ENCODE peak calls at places on chromosomes 6 and 20, in nine cellular contexts. Y is CD8-positive, alpha-beta T cell; K is skeletal muscle cell; A is AG10803; M is choroid plexus epithelial cell; F is esophagus squamous epithelium; S is fibroblast of lung; W is GM23338; V is CD8-positive, alpha-beta memory T cell. O is an unnamed sample.
A peak's percentile ranks its signal among the peaks of the same experiment; 100 is the strongest.

GRCh38 chr6:26205625-26206574 is 118.7 kb downstream of the HFE start:
- DNase-seq in Y (no peak), K (no peak), A (peak; percentile 87), M (peak; percentile 84), F (no peak), S (peak; percentile 94), W (peak; percentile 70), V (no peak), O (peak; percentile 89)

GRCh38 chr20:6026051-6026450 is 27.8 kb downstream of the LRRN4 start:
- DNase-seq in Y (no peak), K (no peak), A (peak; percentile 46), M (peak; percentile 77), F (no peak), S (peak; percentile 50), W (no peak), V (no peak), O (no peak)

GRCh38 chr6:4253604-4254211 is 118.3 kb upstream of the ECI2 start:
- DNase-seq in Y (no peak), K (peak; percentile 51), A (peak; percentile 71), M (peak; percentile 88), F (no peak), S (peak; percentile 65), W (no peak), V (no peak), O (peak; percentile 81)

GRCh38 chr20:22582960-22583772 is 1.2 kb downstream of the FOXA2 start:
- DNase-seq in Y (no peak), K (no peak), A (no peak), M (no peak), F (no peak), S (no peak), W (peak; percentile 49), V (no peak), O (no peak)

GRCh38 chr20:8255945-8256632 is 124.0 kb downstream of the PLCB1 start:
- DNase-seq in Y (no peak), K (no peak), A (no peak), M (no peak), F (no peak), S (peak; percentile 8), W (no peak), V (no peak), O (no peak)

GRCh38 chr20:34716921-34717229 is 12.7 kb downstream of the TP53INP2 start:
- DNase-seq in Y (no peak), K (no peak), A (no peak), M (no peak), F (no peak), S (no peak), W (no peak), V (no peak), O (no peak)

GRCh38 chr20:3446779-3447178 is 24.0 kb upstream of the ATRN start:
- DNase-seq in Y (no peak), K (no peak), A (no peak), M (no peak), F (no peak), S (no peak), W (peak; percentile 17), V (no peak), O (no peak)

GRCh38 chr20:46312075-46312944 is 4.0 kb upstream of the CDH22 start:
- DNase-seq in Y (no peak), K (no peak), A (no peak), M (no peak), F (no peak), S (no peak), W (peak; percentile 84), V (no peak), O (no peak)

GRCh38 chr20:60254901-60255411 is 296.7 kb downstream of the CDH26 start:
- DNase-seq in Y (no peak), K (no peak), A (peak; percentile 65), M (peak; percentile 5), F (no peak), S (peak; percentile 64), W (no peak), V (no peak), O (peak; percentile 21)

GRCh38 chr6:136627191-136627590 is 77.0 kb upstream of the MAP7 start:
- DNase-seq in Y (no peak), K (no peak), A (no peak), M (no peak), F (no peak), S (no peak), W (no peak), V (no peak), O (no peak)

GRCh38 chr6:57040011-57040410 is 6.5 kb upstream of the KIAA1586 start:
- DNase-seq in Y (no peak), K (no peak), A (no peak), M (peak; percentile 11), F (no peak), S (no peak), W (peak; percentile 63), V (no peak), O (no peak)

GRCh38 chr6:107272246-107272645 is 156.9 kb upstream of the BEND3 start:
- DNase-seq in Y (no peak), K (no peak), A (no peak), M (no peak), F (no peak), S (no peak), W (no peak), V (no peak), O (no peak)

GRCh38 chr20:6490849-6491248 is 276.6 kb upstream of the BMP2 start:
- DNase-seq in Y (no peak), K (no peak), A (no peak), M (no peak), F (no peak), S (no peak), W (no peak), V (no peak), O (no peak)

GRCh38 chr6:135212020-135212806 is 31.1 kb downstream of the MYB start:
- DNase-seq in Y (no peak), K (peak; percentile 28), A (peak; percentile 59), M (peak; percentile 14), F (no peak), S (peak; percentile 51), W (no peak), V (no peak), O (peak; percentile 26)

GRCh38 chr6:30926644-30927043 is 5.3 kb downstream of the SFTA2 start:
- DNase-seq in Y (no peak), K (no peak), A (no peak), M (peak; percentile 63), F (no peak), S (peak; percentile 58), W (no peak), V (no peak), O (peak; percentile 40)

GRCh38 chr6:50361641-50362331 is 312.1 kb upstream of the DEFB112 start:
- DNase-seq in Y (no peak), K (no peak), A (peak; percentile 4), M (no peak), F (no peak), S (no peak), W (peak; percentile 11), V (no peak), O (no peak)

DNA sequence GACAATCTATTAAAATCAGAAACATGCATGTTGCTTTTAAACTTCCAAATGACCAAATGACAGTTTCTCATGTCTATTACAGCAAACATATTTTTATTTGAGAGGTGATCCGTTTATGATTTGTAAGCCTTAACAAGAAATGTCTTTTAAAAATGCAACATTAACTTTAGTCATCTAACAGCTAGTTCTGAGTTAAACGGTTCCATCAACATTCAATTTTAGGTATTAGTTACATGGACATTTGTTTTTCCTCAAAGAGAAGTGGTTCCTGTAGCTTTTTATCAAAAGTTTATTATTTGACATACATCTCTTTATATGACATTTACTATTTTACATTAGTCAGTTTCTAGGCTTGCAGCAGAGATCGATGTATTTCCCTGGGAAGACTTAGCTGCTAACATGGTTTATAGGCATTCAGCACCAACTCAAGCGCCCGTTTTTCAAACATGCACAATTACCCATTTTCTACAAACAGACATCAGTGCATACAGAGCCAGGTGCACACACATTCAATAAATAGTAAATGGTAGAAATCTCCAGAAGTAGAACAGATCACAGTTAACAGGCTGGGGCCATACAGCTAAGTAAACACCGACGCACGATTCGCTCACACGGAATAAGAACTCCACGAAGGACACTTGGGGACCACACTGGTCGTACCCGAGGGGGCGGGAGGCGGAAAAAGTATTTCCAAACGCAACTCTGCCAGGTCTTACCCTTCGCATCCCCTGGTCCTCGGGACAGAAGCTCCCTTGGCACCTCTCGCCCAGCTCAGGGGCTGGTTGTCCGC is 865 bp downstream of the CNR1 start:
- DNase-seq in Y (no peak), K (no peak), A (no peak), M (peak; percentile 21), F (no peak), S (no peak), W (no peak), V (no peak), O (no peak)
- H3K4me3 ChIP-seq in Y (no peak overlapping the region), K (peak overlapping the region; percentile 54), A (peak overlapping the region; percentile 33), M (peak overlapping the region; percentile 58), F (peak overlapping the region; percentile 53), S (no peak overlapping the region), W (peak overlapping the region; percentile 84), V (no peak overlapping the region), O (peak overlapping the region; percentile 43)

GRCh38 chr6:35723587-35723986 is 13.2 kb upstream of the ARMC12 start:
- DNase-seq in Y (no peak), K (no peak), A (no peak), M (no peak), F (no peak), S (no peak), W (no peak), V (no peak), O (no peak)
- H3K4me3 ChIP-seq in Y (no peak overlapping the region), K (no peak overlapping the region), A (no peak overlapping the region), M (no peak overlapping the region), F (no peak overlapping the region), S (no peak overlapping the region), W (no peak overlapping the region), V (no peak overlapping the region), O (no peak overlapping the region)

GRCh38 chr20:49285233-49285668 is 7.4 kb upstream of the ZNFX1 start:
- DNase-seq in Y (no peak), K (no peak), A (no peak), M (no peak), F (no peak), S (no peak), W (no peak), V (no peak), O (no peak)

GRCh38 chr20:49284818-49285217 is 7.0 kb upstream of the ZNFX1 start:
- DNase-seq in Y (no peak), K (no peak), A (no peak), M (no peak), F (no peak), S (no peak), W (no peak), V (no peak), O (no peak)

GRCh38 chr20:49283176-49283702 is 5.4 kb upstream of the ZNFX1 start:
- DNase-seq in Y (no peak), K (no peak), A (no peak), M (no peak), F (no peak), S (no peak), W (no peak), V (no peak), O (no peak)

GRCh38 chr20:49282584-49283171 is 4.8 kb upstream of the ZNFX1 start:
- DNase-seq in Y (no peak), K (no peak), A (no peak), M (no peak), F (no peak), S (no peak), W (peak; percentile 42), V (no peak), O (no peak)

GRCh38 chr20:49283703-49284625 is 6.1 kb upstream of the ZNFX1 start:
- DNase-seq in Y (no peak), K (no peak), A (no peak), M (no peak), F (no peak), S (no peak), W (no peak), V (no peak), O (no peak)
- H3K4me3 ChIP-seq in Y (no peak overlapping the region), K (no peak overlapping the region), A (no peak overlapping the region), M (peak overlapping the region; percentile 22), F (no peak overlapping the region), S (no peak overlapping the region), W (peak overlapping the region; percentile 100), V (peak overlapping the region; percentile 11), O (peak overlapping the region; percentile 97)

GRCh38 chr20:63342561-63343459 is 18.3 kb downstream of the CHRNA4 start:
- DNase-seq in Y (no peak), K (no peak), A (no peak), M (no peak), F (no peak), S (no peak), W (no peak), V (no peak), O (no peak)
- H3K4me3 ChIP-seq in Y (no peak overlapping the region), K (no peak overlapping the region), A (no peak overlapping the region), M (no peak overlapping the region), F (no peak overlapping the region), S (no peak overlapping the region), W (no peak overlapping the region), V (no peak overlapping the region), O (no peak overlapping the region)

O was measured in astrocyte of the spinal cord.